ENCODE peak calls at places on chromosomes 13 and 19, in five cellular contexts. Z is stimulated activated CD4-positive, alpha-beta T cell treated with anti-CD3 and anti-CD28 coated beads, Interleukin-12 subunit alpha, Interleukin-12 subunit beta, amount 100 ng/mL, for 48 hours; Y is hepatocyte; M is CD4-positive, alpha-beta T cell; W is mucosa of descending colon. D is an unnamed sample.

GRCh38 chr13:100980171-100980570 is 305.6 kb upstream of the TMTC4 start:
- DNase-seq in Z (no peak), Y (no peak), M (no peak), W (no peak), D (no peak)

GRCh38 chr19:38949580-38950367 is 19.0 kb downstream of the MRPS12 start:
- DNase-seq in Z (peak), Y (peak), M (peak), W (peak), D (peak)

GRCh38 chr13:110113284-110113764 is 193.6 kb downstream of the COL4A1 start:
- DNase-seq in Z (no peak), Y (no peak), M (no peak), W (no peak), D (peak)

GRCh38 chr13:59687028-59687427 is 476.7 kb downstream of the DIAPH3 start:
- DNase-seq in Z (no peak), Y (no peak), M (no peak), W (no peak), D (no peak)

GRCh38 chr19:10701955-10702307 is 692 bp downstream of the QTRT1 start:
- DNase-seq in Z (no peak), Y (peak), M (no peak), W (no peak), D (no peak)

GRCh38 chr13:95497307-95497943 is 55.1 kb upstream of the CLDN10 start:
- DNase-seq in Z (no peak), Y (no peak), M (no peak), W (no peak), D (no peak)

GRCh38 chr19:4896372-4896771 is 6.3 kb downstream of the ARRDC5 start:
- DNase-seq in Z (no peak), Y (no peak), M (no peak), W (no peak), D (peak)

GRCh38 chr19:29680447-29680846 is 15.2 kb downstream of the PLEKHF1 start:
- DNase-seq in Z (peak), Y (no peak), M (peak), W (peak), D (no peak)

GRCh38 chr19:11092181-11092538 is 2.9 kb downstream of the LDLR start:
- DNase-seq in Z (no peak), Y (no peak), M (no peak), W (no peak), D (peak)

GRCh38 chr13:29453657-29454056 is 141.8 kb downstream of the SLC7A1 start:
- DNase-seq in Z (no peak), Y (no peak), M (no peak), W (no peak), D (peak)

GRCh38 chr19:30017172-30017571 is 75.1 kb downstream of the URI1 start:
- DNase-seq in Z (no peak), Y (no peak), M (no peak), W (no peak), D (no peak)